ENCODE peak calls at places on chromosomes 12 and 14, in five cellular contexts. One of them, this sample, is unnamed.
A peak's percentile ranks its signal among the peaks of the same experiment; 100 is the strongest.

GRCh38 chr14:103733651-103734050 is 18.0 kb downstream of the ZFYVE21 start:
- DNase-seq in GM12865: no peak
- DNase-seq in NB4: no peak
- DNase-seq in H9: no peak
- DNase-seq in WERI-Rb-1: no peak
- DNase-seq in this sample: no peak

GRCh38 chr12:117857632-117858274 is 111.0 kb downstream of the KSR2 start:
- DNase-seq in GM12865: peak; percentile 64
- DNase-seq in NB4: peak; percentile 64
- DNase-seq in H9: peak; percentile 88
- DNase-seq in WERI-Rb-1: peak; percentile 68
- DNase-seq in this sample: no peak

GRCh38 chr14:59126714-59127436 is 61.6 kb upstream of the DAAM1 start:
- DNase-seq in GM12865: peak; percentile 67
- DNase-seq in NB4: peak; percentile 67
- DNase-seq in H9: no peak
- DNase-seq in WERI-Rb-1: no peak
- DNase-seq in this sample: no peak

GRCh38 chr12:6272300-6273208 is 37.9 kb upstream of the PLEKHG6 start:
- DNase-seq in GM12865: peak; percentile 39
- DNase-seq in NB4: no peak
- DNase-seq in H9: no peak
- DNase-seq in WERI-Rb-1: no peak
- DNase-seq in this sample: no peak

GRCh38 chr14:61663312-61663974 is 31.9 kb upstream of the HIF1A start:
- DNase-seq in GM12865: peak; percentile 80
- DNase-seq in NB4: peak; percentile 75
- DNase-seq in H9: no peak
- DNase-seq in WERI-Rb-1: no peak
- DNase-seq in this sample: no peak

GRCh38 chr12:17999174-17999801 is 90.7 kb downstream of the RERGL start:
- DNase-seq in GM12865: no peak
- DNase-seq in NB4: no peak
- DNase-seq in H9: no peak
- DNase-seq in WERI-Rb-1: no peak
- DNase-seq in this sample: no peak

GRCh38 chr12:124992874-124993567 is 424 bp upstream of the BRI3BP start:
- DNase-seq in GM12865: peak; percentile 97
- DNase-seq in NB4: peak; percentile 98
- DNase-seq in H9: peak; percentile 96
- DNase-seq in WERI-Rb-1: peak; percentile 95
- DNase-seq in this sample: no peak

GRCh38 chr12:120138366-120138765 is 21.8 kb upstream of the RAB35 start:
- DNase-seq in GM12865: no peak
- DNase-seq in NB4: no peak
- DNase-seq in H9: no peak
- DNase-seq in WERI-Rb-1: no peak
- DNase-seq in this sample: no peak

GRCh38 chr12:90915353-90915752 is 39.6 kb downstream of the CCER1 start:
- DNase-seq in GM12865: no peak
- DNase-seq in NB4: no peak
- DNase-seq in H9: no peak
- DNase-seq in WERI-Rb-1: no peak
- DNase-seq in this sample: no peak

GRCh38 chr12:113401066-113402000 is 2.4 kb downstream of the SDS start:
- DNase-seq in GM12865: no peak
- DNase-seq in NB4: no peak
- DNase-seq in H9: no peak
- DNase-seq in WERI-Rb-1: no peak
- DNase-seq in this sample: no peak

GRCh38 chr14:97523936-97524335 is 726.8 kb downstream of the VRK1 start:
- DNase-seq in GM12865: no peak
- DNase-seq in NB4: no peak
- DNase-seq in H9: no peak
- DNase-seq in WERI-Rb-1: no peak
- DNase-seq in this sample: no peak

GRCh38 chr12:40229690-40230651 is 5.2 kb downstream of the LRRK2 start:
- DNase-seq in GM12865: no peak
- DNase-seq in NB4: no peak
- DNase-seq in H9: no peak
- DNase-seq in WERI-Rb-1: no peak
- DNase-seq in this sample: no peak

GRCh38 chr14:101980251-101980650 is 15.9 kb downstream of the DYNC1H1 start:
- DNase-seq in GM12865: no peak
- DNase-seq in NB4: no peak
- DNase-seq in H9: no peak
- DNase-seq in WERI-Rb-1: no peak
- DNase-seq in this sample: no peak

GRCh38 chr12:32444895-32445294 is 45.5 kb downstream of the FGD4 start:
- DNase-seq in GM12865: no peak
- DNase-seq in NB4: no peak
- DNase-seq in H9: no peak
- DNase-seq in WERI-Rb-1: no peak
- DNase-seq in this sample: no peak

GRCh38 chr14:104732931-104733681 is 9.1 kb downstream of the ADSS1 start:
- DNase-seq in GM12865: no peak
- DNase-seq in NB4: no peak
- DNase-seq in H9: no peak
- DNase-seq in WERI-Rb-1: no peak
- DNase-seq in this sample: no peak

GRCh38 chr14:56351861-56352260 is 227.7 kb upstream of the TMEM260 start:
- DNase-seq in GM12865: no peak
- DNase-seq in NB4: no peak
- DNase-seq in H9: no peak
- DNase-seq in WERI-Rb-1: no peak
- DNase-seq in this sample: peak; percentile 71

GRCh38 chr12:12441891-12442461 is 85.1 kb downstream of the BORCS5 start:
- DNase-seq in GM12865: no peak
- DNase-seq in NB4: peak; percentile 49
- DNase-seq in H9: no peak
- DNase-seq in WERI-Rb-1: no peak
- DNase-seq in this sample: no peak

GRCh38 chr12:126480396-126480795 is 1415.2 kb downstream of the AACS start:
- DNase-seq in GM12865: no peak
- DNase-seq in NB4: no peak
- DNase-seq in H9: peak; percentile 42
- DNase-seq in WERI-Rb-1: no peak
- DNase-seq in this sample: no peak

DNA sequence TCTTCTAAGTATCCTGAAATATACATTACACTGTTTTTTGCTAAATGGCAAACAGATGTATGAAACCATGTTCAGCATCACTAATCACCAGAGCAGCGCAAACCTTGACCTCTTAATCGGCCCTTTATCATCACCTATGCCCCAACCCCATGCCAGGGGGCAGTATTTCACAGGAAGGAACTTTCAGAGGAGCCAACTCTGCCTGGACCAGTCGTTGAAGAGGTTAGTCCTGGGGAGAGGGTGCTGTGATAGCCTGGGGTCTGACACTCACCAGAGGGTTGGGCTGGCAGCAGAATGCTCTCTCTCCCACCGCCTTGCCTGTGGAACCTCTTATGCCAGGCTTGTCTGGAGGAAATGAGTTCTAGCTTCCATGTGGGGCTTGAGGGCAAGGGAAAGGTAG is 411.7 kb downstream of the TMEM117 start:
- DNase-seq in GM12865: no peak
- DNase-seq in NB4: peak; percentile 8
- DNase-seq in H9: peak; percentile 56
- DNase-seq in WERI-Rb-1: peak; percentile 13
- DNase-seq in this sample: no peak
- TF ChIP-seq CTCF in GM12865: peak; percentile 6
- TF ChIP-seq CTCF in NB4: peak; percentile 36
- TF ChIP-seq CTCF in H9: peak; percentile 75
- TF ChIP-seq CTCF in WERI-Rb-1: peak; percentile 42
- TF ChIP-seq CTCF in this sample: no peak

GRCh38 chr14:88504602-88505001 is 50.2 kb downstream of the PTPN21 start:
- DNase-seq in GM12865: no peak
- DNase-seq in NB4: no peak
- DNase-seq in H9: no peak
- DNase-seq in WERI-Rb-1: no peak
- DNase-seq in this sample: no peak
- TF ChIP-seq CTCF in GM12865: no peak
- TF ChIP-seq CTCF in NB4: no peak
- TF ChIP-seq CTCF in H9: no peak
- TF ChIP-seq CTCF in WERI-Rb-1: no peak
- TF ChIP-seq CTCF in this sample: no peak

DNA sequence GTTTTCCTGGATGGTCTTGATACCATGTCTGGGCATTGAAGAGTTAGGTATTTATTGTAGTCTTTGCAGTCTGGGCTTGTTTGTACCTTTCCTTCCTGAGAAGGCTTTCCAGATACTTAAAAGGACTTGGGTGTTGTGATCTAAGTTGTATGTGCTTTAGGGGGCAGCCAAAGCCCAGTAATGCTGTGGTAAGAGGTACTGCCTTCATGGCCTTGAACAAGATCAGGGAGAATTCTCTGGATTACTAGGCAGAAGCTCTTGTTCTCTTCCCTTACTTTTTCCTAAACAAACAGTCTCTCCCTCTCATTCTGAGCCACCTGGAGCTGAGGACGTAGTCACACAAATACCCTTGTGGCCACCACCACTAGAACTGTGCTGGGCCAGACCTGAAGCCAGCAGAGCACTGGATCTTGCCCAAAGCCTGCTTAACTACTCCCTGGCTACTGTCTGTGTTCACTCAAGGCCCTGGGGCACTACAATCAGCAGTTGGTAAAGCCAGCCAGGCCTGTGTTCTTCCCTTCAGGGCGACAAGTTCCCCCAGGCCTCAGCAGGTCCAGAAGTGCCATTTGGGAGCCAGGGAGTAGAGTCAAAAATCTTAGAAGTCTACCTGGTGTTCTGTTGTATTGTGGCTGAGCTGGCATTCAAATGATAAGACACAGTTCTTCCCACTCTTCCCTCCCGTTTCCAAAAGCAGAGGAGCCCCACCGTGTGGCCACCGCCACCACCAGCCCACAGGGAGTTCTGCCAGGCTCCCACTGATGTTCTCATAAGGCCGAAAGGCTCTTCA is 11.4 kb downstream of the PRORP start:
- DNase-seq in GM12865: no peak
- DNase-seq in NB4: no peak
- DNase-seq in H9: no peak
- DNase-seq in WERI-Rb-1: no peak
- DNase-seq in this sample: no peak
- TF ChIP-seq CTCF in GM12865: no peak
- TF ChIP-seq CTCF in NB4: no peak
- TF ChIP-seq CTCF in H9: no peak
- TF ChIP-seq CTCF in WERI-Rb-1: no peak
- TF ChIP-seq CTCF in this sample: no peak

GRCh38 chr14:99643343-99643742 is 1.6 kb upstream of the HHIPL1 start:
- DNase-seq in GM12865: no peak
- DNase-seq in NB4: no peak
- DNase-seq in H9: no peak
- DNase-seq in WERI-Rb-1: no peak
- DNase-seq in this sample: no peak
- TF ChIP-seq CTCF in GM12865: no peak
- TF ChIP-seq CTCF in NB4: no peak
- TF ChIP-seq CTCF in H9: no peak
- TF ChIP-seq CTCF in WERI-Rb-1: no peak
- TF ChIP-seq CTCF in this sample: no peak

GRCh38 chr12:122866950-122867607 is 28.8 kb downstream of the VPS37B start:
- DNase-seq in GM12865: no peak
- DNase-seq in NB4: no peak
- DNase-seq in H9: no peak
- DNase-seq in WERI-Rb-1: no peak
- DNase-seq in this sample: no peak

GRCh38 chr12:122869207-122869973 is 26.5 kb downstream of the VPS37B start:
- DNase-seq in GM12865: no peak
- DNase-seq in NB4: no peak
- DNase-seq in H9: no peak
- DNase-seq in WERI-Rb-1: no peak
- DNase-seq in this sample: no peak

GRCh38 chr12:122868471-122869177 is 27.3 kb downstream of the VPS37B start:
- DNase-seq in GM12865: no peak
- DNase-seq in NB4: no peak
- DNase-seq in H9: no peak
- DNase-seq in WERI-Rb-1: no peak
- DNase-seq in this sample: no peak

GRCh38 chr12:122866379-122866778 is 29.5 kb downstream of the VPS37B start:
- DNase-seq in GM12865: no peak
- DNase-seq in NB4: no peak
- DNase-seq in H9: no peak
- DNase-seq in WERI-Rb-1: no peak
- DNase-seq in this sample: no peak

DNA sequence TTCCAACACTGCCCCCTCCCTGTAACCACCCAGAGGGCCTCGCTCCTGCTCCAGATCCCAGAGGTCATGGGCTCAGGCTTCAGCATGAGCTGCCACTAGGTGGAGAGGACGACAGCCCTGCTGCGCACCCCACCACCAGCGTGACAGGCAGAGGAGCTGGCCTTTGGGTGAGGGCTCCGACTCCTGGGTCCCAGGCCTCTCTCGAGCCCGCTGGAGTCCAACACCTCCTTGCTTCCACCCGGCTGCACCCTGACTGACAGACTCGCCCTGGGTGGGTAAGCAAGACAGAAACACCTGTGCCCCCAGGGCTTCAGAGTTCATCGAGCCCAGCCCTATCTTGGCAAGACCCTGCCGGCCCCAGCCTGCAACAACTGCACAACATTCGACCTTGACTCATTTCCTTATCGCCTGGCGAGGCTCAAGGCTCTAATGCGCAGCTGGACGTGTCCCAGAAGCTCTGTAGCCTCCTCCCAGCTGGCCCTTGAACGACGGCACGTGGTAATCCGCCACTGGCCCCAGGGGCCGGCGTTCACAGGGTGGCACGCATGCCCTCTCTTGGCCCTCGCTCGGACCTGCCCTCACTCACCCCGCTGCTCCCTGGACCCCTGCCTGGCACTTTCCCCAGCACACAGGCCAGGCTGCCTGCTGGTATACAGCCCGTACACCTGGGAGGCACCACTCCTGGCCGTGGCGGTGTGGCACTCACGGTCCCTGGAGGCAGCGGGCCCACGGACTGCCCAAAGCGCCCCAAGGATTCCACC is 28.0 kb downstream of the VPS37B start:
- DNase-seq in GM12865: no peak
- DNase-seq in NB4: peak; percentile 54
- DNase-seq in H9: peak; percentile 88
- DNase-seq in WERI-Rb-1: peak; percentile 81
- DNase-seq in this sample: no peak
- TF ChIP-seq CTCF in GM12865: peak; percentile 10
- TF ChIP-seq CTCF in NB4: peak; percentile 32
- TF ChIP-seq CTCF in H9: peak; percentile 72
- TF ChIP-seq CTCF in WERI-Rb-1: peak; percentile 82
- TF ChIP-seq CTCF in this sample: peak; percentile 7

This sample was measured in AG04449.